ENCODE peak calls at places on chromosomes 6 and 20, in five cellular contexts. One of them, this sample, is unnamed.
A peak's percentile ranks its signal among the peaks of the same experiment; 100 is the strongest.

GRCh38 chr20:49460916-49461315 is 21.6 kb downstream of the KCNB1 start:
- DNase-seq in stimulated activated CD8-positive, alpha-beta memory T cell treated with anti-CD3 and anti-CD28 coated beads, Interleukin-15, amount 100 ng/mL, for 24 hours: no peak
- DNase-seq in GM18507: no peak
- DNase-seq in nephron progenitor cell: no peak
- DNase-seq in GM20000: no peak
- DNase-seq in this sample: peak; percentile 98

GRCh38 chr20:15487030-15487429 is 1086.2 kb downstream of the KIF16B start:
- DNase-seq in stimulated activated CD8-positive, alpha-beta memory T cell treated with anti-CD3 and anti-CD28 coated beads, Interleukin-15, amount 100 ng/mL, for 24 hours: no peak
- DNase-seq in GM18507: no peak
- DNase-seq in nephron progenitor cell: no peak
- DNase-seq in GM20000: no peak
- DNase-seq in this sample: peak; percentile 35

GRCh38 chr20:21554985-21555384 is 41.1 kb upstream of the NKX2-2 start:
- DNase-seq in stimulated activated CD8-positive, alpha-beta memory T cell treated with anti-CD3 and anti-CD28 coated beads, Interleukin-15, amount 100 ng/mL, for 24 hours: no peak
- DNase-seq in GM18507: no peak
- DNase-seq in nephron progenitor cell: no peak
- DNase-seq in GM20000: no peak
- DNase-seq in this sample: no peak

GRCh38 chr6:142374965-142375733 is 73.3 kb downstream of the ADGRG6 start:
- DNase-seq in stimulated activated CD8-positive, alpha-beta memory T cell treated with anti-CD3 and anti-CD28 coated beads, Interleukin-15, amount 100 ng/mL, for 24 hours: no peak
- DNase-seq in GM18507: no peak
- DNase-seq in nephron progenitor cell: no peak
- DNase-seq in GM20000: no peak
- DNase-seq in this sample: peak; percentile 97

GRCh38 chr6:136095961-136096360 is 154.2 kb downstream of the MTFR2 start:
- DNase-seq in stimulated activated CD8-positive, alpha-beta memory T cell treated with anti-CD3 and anti-CD28 coated beads, Interleukin-15, amount 100 ng/mL, for 24 hours: no peak
- DNase-seq in GM18507: no peak
- DNase-seq in nephron progenitor cell: no peak
- DNase-seq in GM20000: no peak
- DNase-seq in this sample: no peak

GRCh38 chr6:36858407-36858981 is 16.1 kb downstream of the PPIL1 start:
- DNase-seq in stimulated activated CD8-positive, alpha-beta memory T cell treated with anti-CD3 and anti-CD28 coated beads, Interleukin-15, amount 100 ng/mL, for 24 hours: no peak
- DNase-seq in GM18507: no peak
- DNase-seq in nephron progenitor cell: no peak
- DNase-seq in GM20000: no peak
- DNase-seq in this sample: peak; percentile 99

GRCh38 chr20:61960836-61961235 is 104.8 kb downstream of the TAF4 start:
- DNase-seq in stimulated activated CD8-positive, alpha-beta memory T cell treated with anti-CD3 and anti-CD28 coated beads, Interleukin-15, amount 100 ng/mL, for 24 hours: no peak
- DNase-seq in GM18507: no peak
- DNase-seq in nephron progenitor cell: no peak
- DNase-seq in GM20000: no peak
- DNase-seq in this sample: no peak

GRCh38 chr6:64680446-64680845 is 1026.6 kb downstream of the EYS start:
- DNase-seq in stimulated activated CD8-positive, alpha-beta memory T cell treated with anti-CD3 and anti-CD28 coated beads, Interleukin-15, amount 100 ng/mL, for 24 hours: no peak
- DNase-seq in GM18507: no peak
- DNase-seq in nephron progenitor cell: no peak
- DNase-seq in GM20000: no peak
- DNase-seq in this sample: peak; percentile 92

GRCh38 chr6:124964084-124964763 is 2.0 kb downstream of the RNF217 start:
- DNase-seq in stimulated activated CD8-positive, alpha-beta memory T cell treated with anti-CD3 and anti-CD28 coated beads, Interleukin-15, amount 100 ng/mL, for 24 hours: no peak
- DNase-seq in GM18507: no peak
- DNase-seq in nephron progenitor cell: no peak
- DNase-seq in GM20000: no peak
- DNase-seq in this sample: peak; percentile 59

GRCh38 chr6:95469511-95469910 is 107.8 kb upstream of the MANEA start:
- DNase-seq in stimulated activated CD8-positive, alpha-beta memory T cell treated with anti-CD3 and anti-CD28 coated beads, Interleukin-15, amount 100 ng/mL, for 24 hours: no peak
- DNase-seq in GM18507: no peak
- DNase-seq in nephron progenitor cell: no peak
- DNase-seq in GM20000: no peak
- DNase-seq in this sample: no peak

GRCh38 chr6:1609662-1610496 is at the start of gene FOXC1:
- DNase-seq in stimulated activated CD8-positive, alpha-beta memory T cell treated with anti-CD3 and anti-CD28 coated beads, Interleukin-15, amount 100 ng/mL, for 24 hours: no peak
- DNase-seq in GM18507: peak; percentile 81
- DNase-seq in nephron progenitor cell: peak; percentile 87
- DNase-seq in GM20000: peak; percentile 93
- DNase-seq in this sample: peak; percentile 97

GRCh38 chr20:61757678-61758555 is 307.8 kb downstream of the TAF4 start:
- DNase-seq in stimulated activated CD8-positive, alpha-beta memory T cell treated with anti-CD3 and anti-CD28 coated beads, Interleukin-15, amount 100 ng/mL, for 24 hours: no peak
- DNase-seq in GM18507: no peak
- DNase-seq in nephron progenitor cell: no peak
- DNase-seq in GM20000: no peak
- DNase-seq in this sample: peak; percentile 38

GRCh38 chr6:30327232-30327746 is 562 bp downstream of the TRIM39 start:
- DNase-seq in stimulated activated CD8-positive, alpha-beta memory T cell treated with anti-CD3 and anti-CD28 coated beads, Interleukin-15, amount 100 ng/mL, for 24 hours: no peak
- DNase-seq in GM18507: no peak
- DNase-seq in nephron progenitor cell: no peak
- DNase-seq in GM20000: no peak
- DNase-seq in this sample: no peak

GRCh38 chr6:163343609-163344008 is 70.9 kb upstream of the QKI start:
- DNase-seq in stimulated activated CD8-positive, alpha-beta memory T cell treated with anti-CD3 and anti-CD28 coated beads, Interleukin-15, amount 100 ng/mL, for 24 hours: no peak
- DNase-seq in GM18507: no peak
- DNase-seq in nephron progenitor cell: no peak
- DNase-seq in GM20000: no peak
- DNase-seq in this sample: no peak

GRCh38 chr6:44297063-44298038 is 15.8 kb downstream of the AARS2 start:
- DNase-seq in stimulated activated CD8-positive, alpha-beta memory T cell treated with anti-CD3 and anti-CD28 coated beads, Interleukin-15, amount 100 ng/mL, for 24 hours: peak; percentile 24
- DNase-seq in GM18507: no peak
- DNase-seq in nephron progenitor cell: peak; percentile 80
- DNase-seq in GM20000: no peak
- DNase-seq in this sample: peak; percentile 48

GRCh38 chr20:62776692-62777527 is 19.4 kb upstream of the MRGBP start:
- DNase-seq in stimulated activated CD8-positive, alpha-beta memory T cell treated with anti-CD3 and anti-CD28 coated beads, Interleukin-15, amount 100 ng/mL, for 24 hours: no peak
- DNase-seq in GM18507: peak; percentile 70
- DNase-seq in nephron progenitor cell: no peak
- DNase-seq in GM20000: peak; percentile 86
- DNase-seq in this sample: peak; percentile 55